ENCODE peak calls at places on chromosomes 2 and 18, in four cellular contexts. L is CD8-positive, alpha-beta T cell; B is mammary epithelial cell; M is stomach. K is an unnamed sample. For H3K4me1 and H3K9me3, the result is how much of the 10 kb centered on the place peaks cover.

GRCh38 chr2:45119038-45119437 is 109.8 kb upstream of the SIX2 start:
- DNase-seq in M (no peak), B (peak), L (no peak), K (no peak)

GRCh38 chr2:72864500-72864899 is 22.7 kb upstream of the SPR start:
- DNase-seq in B (peak), M (no peak), L (no peak), K (no peak)

GRCh38 chr2:75429036-75429435 is 131.7 kb downstream of the EVA1A start:
- DNase-seq in M (peak), B (no peak), L (no peak), K (peak)

GRCh38 chr2:45248214-45248613 is 239.0 kb upstream of the SIX2 start:
- DNase-seq in M (no peak), L (no peak), B (no peak), K (no peak)

GRCh38 chr2:27489118-27489497 is 435 bp downstream of the IFT172 start:
- DNase-seq in L (no peak), M (no peak), B (no peak), K (no peak)

GRCh38 chr2:111135910-111136297 is 15.2 kb downstream of the BCL2L11 start:
- DNase-seq in L (no peak), M (no peak), B (no peak), K (no peak)

GRCh38 chr2:76073992-76074604 is 363.4 kb upstream of the GCFC2 start:
- DNase-seq in M (no peak), L (no peak), B (no peak), K (no peak)

GRCh38 chr2:236646871-236647270 is 77.2 kb downstream of the ACKR3 start:
- DNase-seq in M (no peak), B (no peak), L (no peak), K (no peak)

GRCh38 chr2:46852124-46852523 is 63.5 kb downstream of the MCFD2 start:
- DNase-seq in L (no peak), B (no peak), M (no peak), K (no peak)

GRCh38 chr2:234879671-234880455 is 72.0 kb upstream of the SH3BP4 start:
- DNase-seq in L (no peak), B (peak), M (no peak), K (no peak)

GRCh38 chr2:120737802-120738516 is 2.3 kb downstream of the GLI2 start:
- DNase-seq in B (peak), M (peak), L (peak), K (peak)

GRCh38 chr2:99698896-99699295 is 209.1 kb upstream of the REV1 start:
- DNase-seq in B (peak), L (no peak), M (no peak), K (no peak)

GRCh38 chr2:16223481-16224177 is 283.3 kb downstream of the MYCN start:
- DNase-seq in B (no peak), L (no peak), M (no peak), K (no peak)

GRCh38 chr2:215863687-215864086 is 149.7 kb downstream of the MREG start:
- DNase-seq in M (no peak), L (no peak), B (no peak), K (no peak)

GRCh38 chr18:36511791-36512352 is 214.4 kb downstream of the FHOD3 start:
- DNase-seq in B (no peak), L (no peak), M (no peak), K (no peak)

GRCh38 chr2:99032786-99033185 is 96.8 kb upstream of the CRACDL start:
- DNase-seq in L (no peak), M (no peak), B (peak), K (no peak)

GRCh38 chr2:166092889-166093288 is 34.9 kb downstream of the SCN1A start:
- DNase-seq in B (peak), M (no peak), L (no peak), K (no peak)

GRCh38 chr2:152406119-152406835 is 71.3 kb downstream of the FMNL2 start:
- DNase-seq in B (no peak), L (no peak), M (no peak), K (no peak)

GRCh38 chr2:13034861-13035260 is 318.1 kb downstream of the TRIB2 start:
- DNase-seq in M (no peak), L (no peak), B (no peak), K (no peak)

GRCh38 chr2:127020536-127020935 is 86.4 kb downstream of the BIN1 start:
- DNase-seq in L (peak), B (no peak), M (no peak), K (no peak)

GRCh38 chr2:64459575-64459974 is 5.6 kb downstream of the LGALSL start:
- DNase-seq in B (no peak), L (no peak), M (no peak), K (no peak)

GRCh38 chr2:43877782-43878464 is 39.2 kb downstream of the ABCG8 start:
- DNase-seq in M (peak), L (peak), B (peak), K (peak)

GRCh38 chr2:100182494-100183355 is 40.3 kb upstream of the AFF3 start:
- DNase-seq in L (no peak), B (no peak), M (no peak), K (no peak)

GRCh38 chr18:63697261-63697660 is 5.5 kb upstream of the SERPINB11 start:
- DNase-seq in L (no peak), B (no peak), M (no peak), K (no peak)

GRCh38 chr18:58525928-58526424 is 102.9 kb downstream of the ALPK2 start:
- DNase-seq in B (no peak), M (no peak), L (no peak), K (no peak)
- H3K4me1 ChIP-seq in B (under half), M (under half), L (under half), K (under half)

DNA sequence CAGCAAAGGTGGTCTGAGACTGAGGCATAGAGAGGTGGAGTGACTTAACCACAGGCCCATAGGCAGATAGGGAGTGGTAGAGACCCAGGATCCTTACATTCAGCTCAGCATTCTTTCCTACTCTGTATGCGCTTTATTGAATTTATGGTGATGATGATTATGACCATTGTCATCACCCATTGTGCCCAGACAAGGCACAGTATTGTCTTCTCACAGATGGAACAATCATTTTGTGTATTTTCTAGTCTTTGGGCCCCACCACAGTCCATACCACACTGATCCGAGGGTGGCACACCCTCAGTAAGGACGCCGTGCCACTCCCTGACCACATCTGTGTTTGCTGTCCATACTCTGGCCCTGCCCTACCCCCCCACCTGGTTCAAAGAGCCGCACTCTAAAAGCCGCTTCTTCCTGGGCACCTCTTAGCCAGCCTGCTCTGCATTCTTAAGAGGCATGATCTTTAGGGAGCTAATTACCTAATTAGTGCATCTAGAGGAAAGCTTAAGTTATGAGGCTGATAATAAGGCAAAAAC is 179.6 kb upstream of the SMAD2 start:
- DNase-seq in M (no peak), L (no peak), B (peak), K (no peak)
- H3K27ac ChIP-seq in M (no peak), L (no peak), B (no peak), K (no peak)

GRCh38 chr2:159725713-159726112 is 13.4 kb downstream of the MARCHF7 start:
- DNase-seq in L (no peak), B (no peak), M (no peak), K (no peak)

GRCh38 chr2:159716857-159717256 is 4.6 kb downstream of the MARCHF7 start:
- DNase-seq in M (no peak), B (no peak), L (no peak), K (no peak)

GRCh38 chr2:159720676-159721075 is 8.4 kb downstream of the MARCHF7 start:
- DNase-seq in B (no peak), L (no peak), M (no peak), K (no peak)

DNA sequence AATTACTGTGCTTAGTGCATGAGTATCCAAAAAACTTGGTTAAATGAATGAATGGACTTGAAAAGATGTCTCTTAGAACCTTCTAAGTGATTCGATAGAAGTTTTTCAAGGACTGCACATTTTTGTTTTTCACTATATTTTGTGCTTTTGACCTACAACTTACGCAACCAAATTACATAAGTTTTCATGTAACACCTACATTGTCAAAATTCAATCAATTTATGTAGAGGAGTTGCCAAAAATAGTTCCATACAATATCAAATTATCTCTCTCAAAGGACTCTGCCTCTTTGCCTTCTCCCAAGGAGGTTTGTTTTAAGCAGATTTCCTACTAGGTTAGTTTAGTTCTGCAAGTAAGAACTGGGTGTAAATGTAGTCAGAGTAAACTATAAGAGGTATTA is 10.3 kb downstream of the MARCHF7 start:
- DNase-seq in M (no peak), B (no peak), L (no peak), K (no peak)
- H3K9me3 ChIP-seq in M (under half), B (under half), L (under half), K (under half)

DNA sequence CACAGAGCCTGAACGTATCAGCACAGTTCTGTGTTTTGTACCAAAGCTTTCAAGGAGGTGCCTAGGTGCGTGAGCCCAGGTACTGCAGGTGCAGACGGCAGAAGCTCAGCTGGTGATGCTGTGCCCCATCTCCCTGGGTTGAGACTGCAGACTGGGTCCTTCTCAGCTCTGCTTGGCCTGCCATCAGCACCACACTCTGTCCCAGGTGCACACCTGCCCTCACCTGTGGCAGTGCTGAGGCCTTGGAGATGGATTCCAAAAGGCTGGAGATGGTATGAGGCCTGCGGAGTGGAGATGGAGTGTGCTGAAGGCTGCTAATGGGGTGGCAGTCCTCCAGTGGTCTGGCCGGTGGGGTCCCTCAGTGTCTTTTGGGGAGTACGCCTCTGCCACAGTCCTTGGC is 9.3 kb downstream of the LDLRAD4 start:
- DNase-seq in B (no peak), M (no peak), L (no peak), K (no peak)
- H3K4me1 ChIP-seq in B (under half), M (under half), L (under half), K (under half)

GRCh38 chr2:3466482-3466863 is 52.9 kb downstream of the ADI1 start:
- DNase-seq in B (no peak), M (no peak), L (no peak), K (peak)
- H3K27ac ChIP-seq in B (no peak), M (peak), L (no peak), K (no peak)

GRCh38 chr2:6846540-6846939 is 19.2 kb downstream of the CMPK2 start:
- DNase-seq in L (no peak), M (no peak), B (no peak), K (no peak)
- H3K9me3 ChIP-seq in L (under half), M (half or more), B (under half), K (under half)

GRCh38 chr2:222798528-222798927 is 62.3 kb upstream of the ACSL3 start:
- DNase-seq in B (no peak), M (no peak), L (no peak), K (no peak)

GRCh38 chr2:222796413-222797103 is 64.3 kb upstream of the ACSL3 start:
- DNase-seq in M (peak), L (no peak), B (no peak), K (peak)

GRCh38 chr2:222795671-222796357 is 65.0 kb upstream of the ACSL3 start:
- DNase-seq in L (no peak), M (no peak), B (no peak), K (no peak)

GRCh38 chr2:222797871-222798270 is 63.0 kb upstream of the ACSL3 start:
- DNase-seq in L (no peak), B (no peak), M (no peak), K (no peak)

DNA sequence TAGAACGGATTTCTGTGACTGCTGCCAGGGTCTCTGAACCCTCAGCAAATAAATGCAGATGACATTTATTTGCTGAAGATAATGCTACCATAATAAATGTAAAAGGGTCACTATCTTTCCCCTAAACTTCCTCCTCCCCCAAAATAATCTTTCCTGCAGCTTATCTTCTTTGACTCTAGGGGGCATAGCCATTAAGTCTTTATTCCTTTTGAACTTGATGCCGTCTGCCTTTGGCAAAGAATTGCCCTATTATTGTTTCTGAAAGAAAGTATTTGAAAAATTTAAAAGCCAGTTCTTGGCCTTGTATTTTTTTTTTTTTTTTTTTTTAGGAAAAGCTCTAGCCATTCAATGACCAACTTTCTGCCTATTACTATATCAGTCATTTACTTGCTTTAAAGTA is 63.5 kb upstream of the ACSL3 start:
- DNase-seq in M (no peak), L (no peak), B (no peak), K (no peak)
- H3K4me1 ChIP-seq in M (under half), L (under half), B (under half), K (under half)

DNA sequence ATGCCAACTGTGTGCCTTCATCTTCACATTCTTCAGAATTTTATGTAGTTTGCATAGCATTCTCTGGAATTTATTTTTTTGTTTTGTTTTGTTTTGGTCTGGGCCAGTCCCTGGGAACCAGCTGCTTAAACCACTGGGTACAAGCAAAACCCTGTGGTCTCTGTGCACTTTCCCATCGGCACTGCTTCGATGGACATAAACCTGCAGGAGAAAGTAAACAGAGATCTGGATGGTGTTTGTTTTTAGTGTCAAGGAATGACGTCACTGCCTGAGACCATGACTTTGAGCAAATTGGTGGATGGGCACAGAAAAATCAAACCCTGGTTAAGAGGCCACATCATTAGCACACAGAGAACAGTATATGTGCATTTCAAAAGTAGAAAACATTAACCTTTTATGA is 64.7 kb upstream of the RASGRP3 start:
- DNase-seq in L (no peak), M (no peak), B (no peak), K (no peak)
- H3K27ac ChIP-seq in L (no peak), M (no peak), B (no peak), K (no peak)

K was measured in pancreas.